ENCODE peak calls at places on chromosome 6, in seven cellular contexts. V is nephron progenitor cell, M is Caki2, S is body of pancreas, O is GM20000, Y is HepG2, U is NCI-H226. J is an unnamed sample.

GRCh38 chr6:152296648-152297376 is 340.4 kb downstream of the SYNE1 start:
- DNase-seq in U (no peak), O (no peak), M (no peak), V (no peak), Y (peak), S (no peak), J (no peak)

GRCh38 chr6:159968295-159969203 is at the start of gene IGF2R:
- DNase-seq in S (peak), O (peak), V (peak), Y (peak), U (peak), M (peak), J (peak)

GRCh38 chr6:67748521-67748920 is 886.6 kb upstream of the ADGRB3 start:
- DNase-seq in O (no peak), Y (no peak), S (no peak), V (no peak), M (no peak), U (no peak), J (no peak)

GRCh38 chr6:6002809-6003333 is 3.9 kb downstream of the NRN1 start:
- DNase-seq in M (no peak), V (peak), O (no peak), U (no peak), S (no peak), Y (no peak), J (no peak)

GRCh38 chr6:106546322-106547052 is 82.8 kb downstream of the RTN4IP1 start:
- DNase-seq in Y (peak), U (peak), S (no peak), V (no peak), O (no peak), M (peak), J (no peak)

GRCh38 chr6:41767112-41767946 is 12.4 kb downstream of the FRS3 start:
- DNase-seq in U (peak), M (peak), O (no peak), V (no peak), Y (peak), S (peak), J (peak)

GRCh38 chr6:42104095-42104806 is 38.2 kb downstream of the C6orf132 start:
- DNase-seq in Y (peak), U (no peak), O (peak), V (peak), M (no peak), S (peak), J (peak)

GRCh38 chr6:34170341-34170740 is 24.5 kb upstream of the GRM4 start:
- DNase-seq in Y (no peak), U (no peak), O (no peak), S (no peak), M (no peak), V (no peak), J (no peak)

GRCh38 chr6:56875961-56876360 is 78.9 kb upstream of the BEND6 start:
- DNase-seq in M (peak), V (no peak), Y (peak), S (no peak), U (no peak), O (no peak), J (no peak)